ENCODE peak calls at places on chromosomes 12 and 14, in eight cellular contexts. R is fibroblast of mammary gland, Y is GM03348, J is H54, W is mucosa of gallbladder, M is uterus, C is T-cell, N is HFF-Myc. S is an unnamed sample.
A peak's percentile ranks its signal among the peaks of the same experiment; 100 is the strongest.

GRCh38 chr14:23610815-23611289 is 25.3 kb upstream of the DHRS2 start:
- DNase-seq in R (no peak), J (no peak), N (no peak), C (no peak), M (no peak), W (no peak), Y (no peak), S (peak; percentile 39)

GRCh38 chr14:70821916-70822705 is 12.8 kb upstream of the MAP3K9 start:
- DNase-seq in N (no peak), C (peak; percentile 43), R (peak; percentile 46), Y (peak; percentile 88), J (peak; percentile 40), M (peak; percentile 24), W (peak; percentile 38), S (peak; percentile 44)

GRCh38 chr12:77120156-77120555 is 54.8 kb upstream of the E2F7 start:
- DNase-seq in N (no peak), R (peak; percentile 49), M (no peak), W (no peak), J (no peak), C (no peak), Y (peak; percentile 35), S (no peak)

GRCh38 chr12:28026701-28027100 is 54.2 kb upstream of the PTHLH start:
- DNase-seq in M (no peak), R (no peak), W (no peak), N (no peak), J (no peak), C (no peak), Y (no peak), S (no peak)

GRCh38 chr12:6172086-6172485 is 28.1 kb upstream of the CD9 start:
- DNase-seq in W (no peak), M (no peak), R (no peak), Y (no peak), C (no peak), J (no peak), N (no peak), S (no peak)

GRCh38 chr12:105240233-105240632 is 4.3 kb upstream of the APPL2 start:
- DNase-seq in M (no peak), R (no peak), W (no peak), Y (no peak), C (no peak), J (no peak), N (no peak), S (no peak)

GRCh38 chr12:122171399-122171798 is 2.6 kb downstream of the IL31 start:
- DNase-seq in Y (no peak), M (no peak), J (no peak), C (no peak), R (no peak), W (no peak), N (no peak), S (no peak)

GRCh38 chr14:105528859-105529505 is 2.6 kb downstream of the TMEM121 start:
- DNase-seq in M (no peak), C (no peak), N (no peak), Y (no peak), W (no peak), J (no peak), R (no peak), S (no peak)

GRCh38 chr12:111653596-111653995 is 32.2 kb downstream of the BRAP start:
- DNase-seq in R (no peak), N (no peak), M (no peak), W (no peak), J (no peak), C (no peak), Y (no peak), S (no peak)

GRCh38 chr12:80226576-80226975 is 127.2 kb downstream of the OTOGL start:
- DNase-seq in Y (peak; percentile 18), C (no peak), R (peak; percentile 62), M (no peak), W (no peak), J (no peak), N (no peak), S (no peak)

GRCh38 chr12:118140825-118141224 is 4.9 kb downstream of the PEBP1 start:
- DNase-seq in J (no peak), W (no peak), N (no peak), Y (no peak), C (no peak), M (no peak), R (no peak), S (no peak)

GRCh38 chr14:61561144-61561543 is 134.2 kb upstream of the HIF1A start:
- DNase-seq in W (no peak), R (peak; percentile 76), C (no peak), J (no peak), M (no peak), N (no peak), Y (peak; percentile 60), S (no peak)

GRCh38 chr14:68203871-68204270 is 384.3 kb downstream of the RAD51B start:
- DNase-seq in J (no peak), W (no peak), Y (no peak), M (no peak), R (no peak), C (no peak), N (no peak), S (no peak)

GRCh38 chr14:64732536-64733120 is 28.4 kb downstream of the PLEKHG3 start:
- DNase-seq in J (no peak), C (no peak), N (no peak), M (no peak), Y (no peak), R (no peak), W (no peak), S (no peak)

GRCh38 chr12:108598553-108599250 is 818 bp upstream of the TMEM119 start:
- DNase-seq in Y (no peak), N (no peak), J (no peak), R (no peak), W (no peak), C (no peak), M (no peak), S (no peak)

GRCh38 chr12:54038760-54039414 is 6.0 kb downstream of the HOXC5 start:
- DNase-seq in J (no peak), Y (no peak), C (no peak), M (no peak), W (no peak), N (no peak), R (peak; percentile 82), S (no peak)

GRCh38 chr12:40010899-40011774 is 94.7 kb downstream of the SLC2A13 start:
- DNase-seq in W (peak; percentile 64), C (peak; percentile 53), Y (peak; percentile 78), J (peak; percentile 23), N (peak; percentile 51), R (peak; percentile 81), M (peak; percentile 44), S (peak; percentile 61)

S was measured in CD4-positive, CD25-positive, alpha-beta regulatory T cell.